ENCODE peak calls at places on chromosomes 3 and 15, in eight cellular contexts. T is heart left ventricle, B is uterus, W is transverse colon, K is IMR-90, H is astrocyte, V is lung, E is hepatocyte. A is an unnamed sample.

GRCh38 chr15:66852064-66852905 is 150.2 kb downstream of the SMAD6 start:
- DNase-seq in T (no peak), B (no peak), W (no peak), K (no peak), H (no peak), V (no peak), E (no peak), A (no peak)

GRCh38 chr3:126781406-126781805 is 77.4 kb downstream of the CHCHD6 start:
- DNase-seq in T (no peak), B (no peak), W (no peak), K (no peak), H (no peak), V (no peak), E (no peak), A (no peak)

GRCh38 chr3:14323401-14324223 is 78.8 kb upstream of the SLC6A6 start:
- DNase-seq in T (no peak), B (no peak), W (no peak), K (no peak), H (no peak), V (no peak), E (no peak), A (no peak)

GRCh38 chr3:174329321-174329720 is 529.8 kb upstream of the NAALADL2 start:
- DNase-seq in T (no peak), B (no peak), W (no peak), K (peak; percentile 54), H (peak; percentile 81), V (no peak), E (no peak), A (no peak)

GRCh38 chr15:49135893-49136292 is 19.5 kb downstream of the COPS2 start:
- DNase-seq in T (no peak), B (no peak), W (no peak), K (peak; percentile 92), H (peak; percentile 94), V (no peak), E (no peak), A (no peak)

GRCh38 chr15:25527118-25527517 is 88.3 kb upstream of the UBE3A start:
- DNase-seq in T (no peak), B (no peak), W (no peak), K (no peak), H (no peak), V (no peak), E (no peak), A (no peak)

GRCh38 chr3:138942271-138942670 is 4.7 kb downstream of the FOXL2 start:
- DNase-seq in T (no peak), B (no peak), W (no peak), K (no peak), H (no peak), V (no peak), E (no peak), A (no peak)

GRCh38 chr15:101120961-101121360 is 130.9 kb downstream of the CHSY1 start:
- DNase-seq in T (no peak), B (no peak), W (no peak), K (no peak), H (no peak), V (no peak), E (no peak), A (no peak)

GRCh38 chr3:31232049-31233040 is 300.4 kb upstream of the STT3B start:
- DNase-seq in T (no peak), B (no peak), W (no peak), K (no peak), H (peak; percentile 21), V (peak; percentile 49), E (no peak), A (no peak)

GRCh38 chr3:24773798-24774197 is 279.1 kb upstream of the THRB start:
- DNase-seq in T (peak; percentile 65), B (peak; percentile 20), W (peak; percentile 18), K (peak; percentile 41), H (peak; percentile 40), V (peak; percentile 63), E (peak; percentile 79), A (peak; percentile 31)

GRCh38 chr3:19065027-19065426 is 83.3 kb upstream of the KCNH8 start:
- DNase-seq in T (no peak), B (no peak), W (no peak), K (no peak), H (no peak), V (no peak), E (peak; percentile 26), A (no peak)

GRCh38 chr3:15159501-15160136 is 46.4 kb upstream of the CAPN7 start:
- DNase-seq in T (no peak), B (no peak), W (no peak), K (no peak), H (no peak), V (no peak), E (no peak), A (no peak)

GRCh38 chr3:129992781-129993180 is 18.3 kb downstream of the TRH start:
- DNase-seq in T (no peak), B (no peak), W (no peak), K (no peak), H (no peak), V (no peak), E (peak; percentile 52), A (no peak)

GRCh38 chr3:172201136-172201989 is 162.0 kb downstream of the FNDC3B start:
- DNase-seq in T (peak; percentile 90), B (peak; percentile 66), W (peak; percentile 74), K (peak; percentile 98), H (peak; percentile 98), V (peak; percentile 70), E (peak; percentile 65), A (peak; percentile 71)

GRCh38 chr3:172201990-172202318 is 162.6 kb downstream of the FNDC3B start:
- DNase-seq in T (no peak), B (peak; percentile 34), W (no peak), K (peak; percentile 96), H (peak; percentile 89), V (no peak), E (peak; percentile 47), A (no peak)

GRCh38 chr3:172198428-172198827 is 159.1 kb downstream of the FNDC3B start:
- DNase-seq in T (no peak), B (no peak), W (no peak), K (no peak), H (no peak), V (no peak), E (no peak), A (no peak)

GRCh38 chr3:172197344-172197743 is 158.0 kb downstream of the FNDC3B start:
- DNase-seq in T (no peak), B (no peak), W (no peak), K (no peak), H (no peak), V (no peak), E (no peak), A (no peak)

DNA sequence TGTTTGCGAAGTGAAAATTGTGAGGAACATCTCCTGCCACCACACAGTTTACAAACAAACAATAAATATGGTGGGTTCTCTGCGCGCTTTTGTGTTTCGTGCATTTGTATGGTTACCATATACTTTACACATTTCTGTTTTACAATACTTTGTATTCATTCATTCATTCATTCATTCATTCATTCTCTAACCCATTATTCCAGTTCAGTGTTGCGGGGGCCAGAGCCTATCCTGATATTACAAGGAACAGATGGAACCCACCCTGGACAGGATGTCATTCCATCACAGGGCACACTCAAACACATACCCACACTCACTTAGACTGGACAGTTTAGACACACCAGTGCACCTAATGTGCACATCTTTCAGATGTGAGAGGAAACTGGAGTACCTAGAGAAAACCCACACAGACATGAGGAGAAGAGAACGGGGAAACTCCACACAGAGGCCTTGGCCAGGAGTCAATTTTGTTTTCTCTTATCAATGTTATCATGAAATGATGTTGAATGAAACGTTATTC is 160.5 kb downstream of the FNDC3B start:
- DNase-seq in T (no peak), B (no peak), W (no peak), K (no peak), H (no peak), V (no peak), E (no peak), A (no peak)
- H3K4me1 ChIP-seq in T (peaks cover 67% of the 10 kb centered on the region), B (no peaks in the 10 kb centered on the region), W (peaks cover 38% of the 10 kb centered on the region), K (peaks cover 24% of the 10 kb centered on the region), H (peaks cover 60% of the 10 kb centered on the region), V (peaks cover 4% of the 10 kb centered on the region), E (peaks cover 47% of the 10 kb centered on the region), A (peaks cover 59% of the 10 kb centered on the region)

DNA sequence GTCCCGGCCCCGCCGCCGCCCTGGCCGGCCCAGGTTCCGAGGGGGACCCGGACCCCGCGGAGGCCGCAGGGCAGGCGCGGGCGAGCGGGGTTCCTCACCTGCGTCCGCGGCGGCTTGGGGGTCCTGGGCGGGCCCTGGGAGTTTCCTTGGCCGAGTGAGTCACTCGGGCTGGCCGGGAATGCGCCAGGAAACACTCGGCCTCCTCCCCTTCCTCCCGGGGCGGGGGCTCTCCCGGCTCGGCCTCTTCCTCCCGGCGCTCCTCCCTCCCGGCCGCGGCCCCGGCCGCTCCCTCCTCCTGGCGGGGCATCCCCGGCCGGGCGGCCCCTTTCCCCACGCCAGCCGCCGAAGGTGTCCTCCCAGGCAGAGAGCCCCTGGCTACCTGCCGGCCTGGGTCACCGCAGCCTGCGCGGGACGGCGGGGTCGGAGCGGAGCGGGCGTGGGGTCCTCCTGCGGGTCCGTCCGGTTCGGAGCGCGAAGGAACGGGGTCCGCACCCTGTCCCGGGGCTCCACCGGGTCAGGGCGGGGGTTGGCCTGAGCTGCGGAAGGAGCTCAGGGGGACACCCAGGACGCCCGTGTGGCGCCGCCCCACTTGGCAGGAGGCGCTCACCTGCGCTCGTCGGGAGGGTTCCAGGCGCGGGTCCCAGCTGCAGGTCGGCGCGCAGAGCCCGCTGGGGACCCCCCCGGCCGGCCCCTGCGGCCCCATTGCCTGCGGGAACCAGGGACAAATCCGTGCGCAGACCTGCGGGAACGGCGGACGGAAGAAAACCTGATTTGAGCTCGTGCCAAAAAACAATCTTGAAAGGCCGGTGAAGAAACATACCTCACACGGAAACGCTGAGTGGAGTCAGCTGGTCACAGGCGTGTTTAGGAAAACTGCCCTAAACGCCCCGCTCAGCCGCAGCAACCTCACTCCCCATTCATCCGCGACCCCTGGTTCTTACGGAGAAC is at the start of gene CYFIP1:
- DNase-seq in T (peak; percentile 93), B (peak; percentile 85), W (peak; percentile 90), K (peak; percentile 83), H (peak; percentile 78), V (peak; percentile 86), E (peak; percentile 94), A (peak; percentile 91)
- H3K4me1 ChIP-seq in T (peaks cover 18% of the 10 kb centered on the region), B (no peaks in the 10 kb centered on the region), W (peaks cover 6% of the 10 kb centered on the region), K (peaks cover 2% of the 10 kb centered on the region), H (peaks cover 12% of the 10 kb centered on the region), V (no peaks in the 10 kb centered on the region), E (peaks cover 5% of the 10 kb centered on the region), A (peaks cover 25% of the 10 kb centered on the region)

DNA sequence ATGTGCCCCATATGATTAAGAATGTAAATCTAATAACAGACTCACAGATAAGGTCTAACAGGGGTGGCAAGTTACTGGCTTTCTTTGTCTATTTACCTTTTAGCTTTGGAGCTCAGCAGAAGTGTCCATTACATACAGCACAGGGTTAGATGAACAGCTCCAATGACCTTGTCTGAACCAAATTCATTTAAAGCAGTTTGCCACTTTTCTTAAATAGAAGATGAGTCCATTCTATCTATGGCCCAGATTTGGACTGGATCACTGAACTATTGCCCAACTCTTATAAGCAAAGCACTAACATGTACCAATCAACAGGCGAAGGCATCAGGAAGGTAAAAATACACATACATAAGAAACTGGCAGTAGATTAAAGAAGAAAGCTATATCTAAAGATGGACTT is 214.4 kb downstream of the TIGIT start:
- DNase-seq in T (no peak), B (no peak), W (no peak), K (no peak), H (no peak), V (no peak), E (no peak), A (no peak)
- H3K4me1 ChIP-seq in T (peaks cover 44% of the 10 kb centered on the region), B (no peaks in the 10 kb centered on the region), W (no peaks in the 10 kb centered on the region), K (peaks cover 10% of the 10 kb centered on the region), H (peaks cover 30% of the 10 kb centered on the region), V (no peaks in the 10 kb centered on the region), E (no peaks in the 10 kb centered on the region), A (no peaks in the 10 kb centered on the region)

DNA sequence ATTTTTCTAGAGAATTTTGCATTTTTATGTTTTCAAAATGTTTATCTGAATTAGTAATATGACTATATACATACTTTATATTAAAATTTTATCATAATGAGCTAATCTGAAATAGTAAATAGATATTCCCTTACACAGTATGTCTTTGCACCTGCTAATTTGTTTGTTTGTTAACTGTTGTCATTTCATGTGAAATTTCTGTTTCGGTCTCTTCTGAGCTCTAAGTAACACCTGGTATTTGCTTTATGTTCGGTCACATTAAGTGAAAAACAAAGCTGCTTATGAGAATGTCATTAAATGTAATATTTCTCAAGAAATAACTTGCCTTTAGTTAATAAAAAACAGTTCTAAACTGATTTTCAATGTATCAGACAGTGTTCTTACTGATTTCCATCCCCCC is 61.1 kb downstream of the FNDC3B start:
- DNase-seq in T (no peak), B (no peak), W (no peak), K (no peak), H (no peak), V (no peak), E (no peak), A (no peak)
- H3K4me1 ChIP-seq in T (peaks cover 94% of the 10 kb centered on the region), B (peaks cover 15% of the 10 kb centered on the region), W (peaks cover 63% of the 10 kb centered on the region), K (peaks cover 13% of the 10 kb centered on the region), H (peaks cover 60% of the 10 kb centered on the region), V (peaks cover 5% of the 10 kb centered on the region), E (peaks cover 61% of the 10 kb centered on the region), A (peaks cover 90% of the 10 kb centered on the region)